ENCODE peak calls at places on chromosome 2, in four cellular contexts. I is GM23248, L is IMR-90, C is MM.1S. R is an unnamed sample.

GRCh38 chr2:32061973-32062861 is 1.1 kb upstream of the SPAST start:
- DNase-seq in I (peak), L (peak), C (peak), R (peak)

GRCh38 chr2:69191672-69192071 is 178.7 kb downstream of the ANTXR1 start:
- DNase-seq in L (no peak), I (no peak), C (no peak), R (no peak)

GRCh38 chr2:239321596-239322413 is 79.0 kb downstream of the HDAC4 start:
- DNase-seq in L (no peak), C (no peak), I (no peak), R (peak)

GRCh38 chr2:195363496-195363895 is 293.5 kb upstream of the SLC39A10 start:
- DNase-seq in I (peak), C (no peak), L (peak), R (no peak)

GRCh38 chr2:169739351-169739750 is 5.7 kb downstream of the KLHL23 start:
- DNase-seq in L (no peak), I (no peak), C (no peak), R (no peak)

GRCh38 chr2:88483200-88483599 is 30.7 kb upstream of the FOXI3 start:
- DNase-seq in C (no peak), L (no peak), I (no peak), R (no peak)

GRCh38 chr2:240589381-240589780 is 2.8 kb downstream of the CAPN10 start:
- DNase-seq in C (no peak), I (no peak), L (no peak), R (no peak)

GRCh38 chr2:111704246-111704645 is 179.7 kb downstream of the ANAPC1 start:
- DNase-seq in I (peak), C (no peak), L (peak), R (no peak)

GRCh38 chr2:128623776-128624424 is 305.2 kb upstream of the HS6ST1 start:
- DNase-seq in L (peak), I (peak), C (peak), R (peak)

GRCh38 chr2:132969371-132969985 is 299.5 kb upstream of the LYPD1 start:
- DNase-seq in I (peak), C (no peak), L (peak), R (no peak)

GRCh38 chr2:9095690-9096089 is 92.2 kb upstream of the MBOAT2 start:
- DNase-seq in C (no peak), I (peak), L (peak), R (no peak)
- H3K4me3 ChIP-seq in C (no peak), I (no peak), L (no peak), R (no peak)

GRCh38 chr2:63049291-63050185 is 1.1 kb upstream of the OTX1 start:
- DNase-seq in I (peak), C (no peak), L (peak), R (no peak)
- H2AFZ ChIP-seq in I (peak), C (peak), L (peak), R (peak)

DNA sequence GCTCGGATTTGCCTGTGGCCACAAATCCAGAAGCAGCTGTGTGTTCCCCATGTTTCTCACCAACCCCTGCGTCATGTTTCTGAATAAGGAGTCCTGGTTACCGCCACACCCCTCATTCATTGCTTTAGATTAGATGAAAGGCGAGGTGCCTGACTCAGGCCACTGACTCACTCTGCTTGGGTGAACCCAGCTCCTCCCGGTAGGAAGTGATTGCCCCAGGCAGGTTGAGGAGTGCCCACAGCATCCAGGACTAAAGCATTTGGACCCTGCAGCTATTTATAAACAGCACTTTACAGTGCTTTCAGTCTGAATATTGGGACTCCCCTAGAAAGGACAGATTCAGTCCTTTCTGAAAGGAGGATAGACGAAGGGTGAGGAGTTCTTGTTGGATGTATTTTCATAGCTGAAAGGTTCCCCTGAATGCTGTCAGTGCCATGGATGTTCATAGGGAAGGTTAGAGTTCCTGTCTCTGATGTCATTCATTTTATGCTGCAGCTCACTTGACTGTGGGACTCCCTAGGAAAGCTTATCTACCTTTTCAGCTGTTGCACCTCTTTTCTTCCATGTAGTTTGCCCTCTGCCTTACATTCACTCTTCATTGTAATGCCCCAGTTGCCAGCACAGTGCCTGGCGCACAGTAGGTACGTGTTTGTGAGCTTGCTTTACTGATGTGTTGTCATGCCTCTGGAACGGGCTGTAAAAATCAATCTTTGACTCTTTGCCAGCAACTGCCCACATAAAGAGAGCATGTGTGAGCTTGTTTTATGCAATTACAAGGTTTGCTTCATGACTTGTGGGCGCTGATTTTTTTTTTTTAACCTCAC is 14.9 kb downstream of the ITGA6 start:
- DNase-seq in I (peak), L (peak), C (no peak), R (no peak)
- H3K4me3 ChIP-seq in I (peak), L (no peak), C (no peak), R (no peak)

DNA sequence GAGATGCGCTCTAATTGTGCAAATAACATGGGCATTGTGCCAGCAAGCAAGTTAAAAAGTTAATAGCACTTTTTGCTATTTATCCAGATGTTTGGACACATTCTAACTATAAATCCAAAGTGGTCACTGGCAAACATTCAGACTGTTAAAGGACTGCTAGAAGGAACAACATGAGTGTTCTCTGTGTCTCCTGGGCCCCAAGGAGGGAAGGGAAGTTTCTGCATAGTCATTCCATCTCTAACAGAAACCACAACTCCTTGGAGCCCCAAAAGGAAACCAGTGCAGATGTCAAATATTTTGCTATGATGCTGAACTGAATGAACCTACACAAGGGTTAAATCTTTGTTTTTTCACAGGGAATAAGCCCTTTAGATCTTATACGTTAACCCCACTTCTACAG is 213.3 kb upstream of the HNRNPA3 start:
- DNase-seq in I (peak), L (peak), C (no peak), R (no peak)
- H2AFZ ChIP-seq in I (no peak), L (no peak), C (no peak), R (no peak)

GRCh38 chr2:152344561-152345195 is 9.7 kb downstream of the FMNL2 start:
- DNase-seq in C (no peak), I (no peak), L (no peak), R (no peak)
- H3K4me3 ChIP-seq in C (no peak), I (no peak), L (no peak), R (no peak)

R was measured in Karpas-422.